ENCODE peak calls at places on chromosomes 16 and 17, in nine cellular contexts. I is hepatocyte, L is upper lobe of right lung, V is neural crest cell, J is transverse colon, X is astrocyte of the cerebellum, F is MM.1S, Q is neural progenitor cell, U is stomach. N is an unnamed sample.

GRCh38 chr17:28497931-28498330 is 8.2 kb upstream of the FOXN1 start:
- DNase-seq in I (no peak), L (no peak), V (no peak), J (no peak), X (no peak), F (no peak), Q (no peak), U (peak), N (no peak)

GRCh38 chr17:83107656-83108048 is 28.2 kb downstream of the METRNL start:
- DNase-seq in I (no peak), L (no peak), V (no peak), J (no peak), X (no peak), F (no peak), Q (no peak), U (no peak), N (no peak)

GRCh38 chr16:1089822-1090619 is 6.0 kb downstream of the C1QTNF8 start:
- DNase-seq in I (peak), L (no peak), V (no peak), J (peak), X (no peak), F (no peak), Q (no peak), U (peak), N (no peak)

GRCh38 chr17:76163919-76164318 is 22.9 kb upstream of the FOXJ1 start:
- DNase-seq in I (no peak), L (no peak), V (no peak), J (no peak), X (no peak), F (no peak), Q (no peak), U (no peak), N (no peak)

GRCh38 chr16:73020409-73020884 is 27.5 kb downstream of the ZFHX3 start:
- DNase-seq in I (peak), L (peak), V (no peak), J (peak), X (peak), F (no peak), Q (no peak), U (peak), N (no peak)

GRCh38 chr16:78240459-78241222 is 141.2 kb downstream of the WWOX start:
- DNase-seq in I (peak), L (no peak), V (no peak), J (no peak), X (no peak), F (no peak), Q (peak), U (peak), N (no peak)

GRCh38 chr17:31327534-31328526 is 6.4 kb upstream of the EVI2A start:
- DNase-seq in I (no peak), L (no peak), V (no peak), J (no peak), X (peak), F (no peak), Q (no peak), U (no peak), N (no peak)

GRCh38 chr17:69597898-69598692 is 183.6 kb downstream of the MAP2K6 start:
- DNase-seq in I (no peak), L (no peak), V (no peak), J (no peak), X (no peak), F (no peak), Q (no peak), U (no peak), N (no peak)

GRCh38 chr17:79439493-79439892 is 171.4 kb downstream of the RBFOX3 start:
- DNase-seq in I (no peak), L (no peak), V (no peak), J (no peak), X (no peak), F (no peak), Q (no peak), U (no peak), N (no peak)

GRCh38 chr17:14471052-14471451 is 170.2 kb downstream of the HS3ST3B1 start:
- DNase-seq in I (peak), L (no peak), V (no peak), J (peak), X (no peak), F (no peak), Q (no peak), U (no peak), N (no peak)

GRCh38 chr17:82006468-82007227 is 16.0 kb downstream of the CENPX start:
- DNase-seq in I (no peak), L (no peak), V (no peak), J (no peak), X (no peak), F (no peak), Q (no peak), U (no peak), N (no peak)

GRCh38 chr17:82007228-82007494 is 15.5 kb downstream of the CENPX start:
- DNase-seq in I (no peak), L (no peak), V (no peak), J (no peak), X (no peak), F (no peak), Q (no peak), U (no peak), N (no peak)

GRCh38 chr17:82008258-82008940 is 14.3 kb downstream of the CENPX start:
- DNase-seq in I (no peak), L (no peak), V (no peak), J (no peak), X (no peak), F (no peak), Q (no peak), U (no peak), N (no peak)

GRCh38 chr17:82008941-82009405 is 13.7 kb downstream of the CENPX start:
- DNase-seq in I (no peak), L (no peak), V (no peak), J (no peak), X (no peak), F (no peak), Q (no peak), U (no peak), N (no peak)

GRCh38 chr17:82007495-82008257 is 15.0 kb downstream of the CENPX start:
- DNase-seq in I (no peak), L (no peak), V (no peak), J (no peak), X (no peak), F (no peak), Q (no peak), U (no peak), N (no peak)
- TF ChIP-seq CTCF in I (no peak), L (no peak), V (no peak), J (no peak), X (peak), F (no peak), Q (peak), U (no peak), N (no peak)

DNA sequence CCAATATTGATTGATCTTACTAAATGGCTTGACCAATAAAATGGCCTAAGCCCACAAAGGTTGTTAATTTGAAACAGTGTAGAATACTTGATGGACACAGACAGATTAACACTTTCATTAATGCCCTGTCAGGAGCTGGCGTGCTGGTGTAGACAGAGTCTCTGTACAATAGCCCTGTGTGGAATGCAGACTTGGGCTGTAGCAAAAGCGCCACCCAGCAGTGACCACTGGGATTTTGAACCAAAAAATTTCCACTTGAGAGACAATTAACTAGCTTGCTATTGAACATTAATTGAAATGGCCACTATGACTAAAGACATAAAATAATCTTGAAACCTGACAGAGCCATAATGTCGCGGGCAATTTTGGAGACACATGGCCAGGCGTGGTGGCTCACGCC is 19.7 kb upstream of the GUCY2D start:
- DNase-seq in I (no peak), L (no peak), V (no peak), J (no peak), X (no peak), F (no peak), Q (peak), U (no peak), N (no peak)
- TF ChIP-seq CTCF in I (peak), L (peak), V (peak), J (no peak), X (no peak), F (peak), Q (peak), U (no peak), N (no peak)

GRCh38 chr17:36004604-36005003 is 3.3 kb upstream of the CCL15 start:
- DNase-seq in I (no peak), L (no peak), V (no peak), J (no peak), X (no peak), F (peak), Q (no peak), U (no peak), N (no peak)

GRCh38 chr17:36001862-36002603 is 680 bp upstream of the CCL15 start:
- DNase-seq in I (peak), L (peak), V (no peak), J (peak), X (no peak), F (no peak), Q (peak), U (peak), N (no peak)

GRCh38 chr17:36000730-36001108 is 634 bp downstream of the CCL15 start:
- DNase-seq in I (peak), L (no peak), V (no peak), J (peak), X (no peak), F (no peak), Q (no peak), U (no peak), N (no peak)

GRCh38 chr17:36001109-36001735 is at the start of gene CCL15:
- DNase-seq in I (peak), L (no peak), V (no peak), J (peak), X (no peak), F (no peak), Q (no peak), U (no peak), N (no peak)

DNA sequence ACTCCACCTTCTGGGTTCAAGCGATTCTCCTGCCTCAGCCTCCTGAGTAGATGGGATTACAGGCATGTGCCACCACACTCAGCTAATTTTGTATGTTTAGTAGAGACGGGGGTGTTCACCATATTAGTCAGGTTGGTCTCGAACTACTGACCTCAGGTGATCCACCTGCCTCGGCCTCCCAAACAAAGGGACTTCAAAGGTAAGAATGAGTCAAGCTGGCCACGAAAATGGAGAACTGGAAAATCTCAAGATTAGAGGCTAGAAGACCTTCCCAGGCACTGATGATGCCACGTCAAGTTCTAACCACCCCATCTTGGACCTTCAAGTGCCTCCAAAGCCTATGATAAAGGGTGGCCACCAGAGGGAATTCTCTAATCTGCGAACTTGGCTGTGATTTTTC is 1.3 kb upstream of the CCL15 start:
- DNase-seq in I (no peak), L (no peak), V (no peak), J (no peak), X (no peak), F (no peak), Q (no peak), U (no peak), N (no peak)
- TF ChIP-seq CTCF in I (no peak), L (no peak), V (no peak), J (no peak), X (no peak), F (no peak), Q (no peak), U (no peak), N (no peak)

DNA sequence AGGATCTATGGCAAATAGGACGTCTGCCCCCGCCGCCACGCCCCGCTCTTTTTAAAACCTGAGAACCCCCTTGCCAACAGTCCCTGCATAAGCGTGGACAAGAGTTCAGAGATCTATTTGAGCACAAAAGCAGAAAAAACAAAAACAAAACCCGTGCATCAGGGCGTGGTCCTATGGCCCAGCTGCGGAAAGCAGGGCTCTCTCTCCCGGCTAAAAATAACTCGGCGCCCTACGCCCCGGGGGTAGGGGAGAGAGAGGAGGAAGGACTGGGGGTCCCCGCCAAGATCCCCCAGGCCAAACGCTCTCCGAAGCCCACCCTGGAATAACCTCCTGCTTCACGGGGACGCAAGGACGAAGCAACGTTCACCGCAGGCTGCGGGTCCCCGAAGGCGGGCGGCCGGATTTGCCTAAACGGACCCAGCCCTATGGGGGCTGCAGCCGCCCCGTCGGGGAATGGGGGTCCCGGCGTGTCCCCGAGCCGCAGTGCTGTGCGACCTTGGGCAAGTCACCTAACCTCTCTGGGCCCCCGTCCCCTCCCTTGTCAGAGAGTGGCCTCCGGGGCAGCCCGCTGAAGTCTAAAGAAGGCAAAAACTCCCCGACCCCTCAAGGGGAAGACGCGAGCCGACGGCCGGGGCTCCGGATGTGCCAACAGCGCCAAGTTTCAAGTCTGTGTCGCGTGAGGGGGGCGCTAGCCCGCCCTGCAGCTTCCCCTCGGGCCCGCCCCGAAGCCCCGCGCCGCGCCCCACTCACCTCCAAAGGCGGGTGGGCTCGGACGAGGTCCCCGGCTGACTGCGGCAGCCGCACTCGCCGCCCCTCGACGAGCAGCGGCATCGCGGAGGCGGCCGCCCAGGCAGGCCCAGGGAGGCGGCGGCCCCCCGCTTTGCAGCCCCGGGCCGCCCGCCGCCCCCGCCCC is 477 bp downstream of the NTAN1 start:
- DNase-seq in I (peak), L (no peak), V (peak), J (peak), X (no peak), F (peak), Q (peak), U (no peak), N (peak)
- TF ChIP-seq CTCF in I (peak), L (no peak), V (peak), J (no peak), X (peak), F (peak), Q (peak), U (no peak), N (no peak)

DNA sequence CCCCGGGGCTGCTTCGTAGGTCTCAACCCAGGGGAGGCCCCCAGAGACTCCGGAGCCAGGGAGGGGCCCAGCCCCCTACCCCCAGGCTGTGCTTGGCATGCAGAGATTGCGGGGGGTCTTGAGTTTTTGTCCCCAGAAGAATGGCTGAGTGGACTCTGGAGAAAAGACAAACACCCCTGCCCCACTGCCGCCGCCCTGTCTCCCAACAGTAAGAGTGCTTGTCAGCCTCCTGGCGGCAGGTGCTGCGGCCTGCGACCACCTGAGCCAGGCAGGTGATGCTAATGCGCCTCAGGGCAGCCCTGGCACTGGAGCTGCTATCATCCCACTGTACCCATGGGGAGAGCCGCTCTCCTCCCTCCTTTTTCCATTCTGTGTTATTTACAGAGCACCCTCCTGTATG is 2.7 kb upstream of the IL17C start:
- DNase-seq in I (no peak), L (no peak), V (no peak), J (no peak), X (no peak), F (no peak), Q (no peak), U (no peak), N (no peak)
- TF ChIP-seq CTCF in I (no peak), L (no peak), V (no peak), J (no peak), X (no peak), F (no peak), Q (no peak), U (no peak), N (no peak)

DNA sequence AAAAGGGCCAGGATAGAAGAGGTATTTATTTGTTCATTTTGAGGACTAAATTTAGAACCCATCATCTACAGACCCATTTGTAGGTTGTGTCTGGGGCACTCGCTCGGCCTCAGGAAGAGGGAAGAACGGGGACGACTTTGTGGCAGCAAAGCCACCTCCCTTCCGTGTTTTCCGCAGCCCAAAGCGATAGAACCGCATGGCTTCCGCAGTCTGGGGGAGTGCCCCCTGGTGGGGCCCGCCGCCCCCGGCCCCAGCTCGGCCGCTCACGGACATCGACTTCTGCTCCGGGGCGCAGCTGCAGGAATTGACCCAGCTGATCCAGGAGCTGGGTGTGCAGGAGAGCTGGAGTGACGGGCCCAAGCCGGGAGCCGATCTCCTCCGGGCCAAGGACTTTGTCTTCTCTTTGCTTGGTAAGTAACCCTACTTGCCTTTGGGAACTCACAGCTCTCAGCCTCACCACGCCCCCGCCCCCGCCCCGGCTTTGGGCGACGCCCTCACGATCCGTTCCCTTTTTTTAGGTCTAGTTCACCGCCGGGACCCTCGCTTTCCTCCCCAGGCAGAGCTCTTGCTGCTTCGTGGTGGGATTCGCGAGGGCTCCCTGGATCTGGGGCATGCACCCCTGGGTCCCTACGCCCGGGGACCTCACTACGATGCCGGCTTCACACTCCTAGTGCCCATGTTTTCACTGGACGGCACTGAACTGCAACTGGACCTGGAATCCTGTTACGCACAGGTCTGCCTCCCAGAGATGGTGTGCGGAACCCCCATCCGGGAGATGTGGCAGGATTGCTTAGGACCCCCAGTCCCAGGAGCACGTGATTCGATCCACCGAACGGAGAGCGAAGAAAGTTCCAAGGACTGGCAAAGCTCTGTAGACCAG is 681 bp downstream of the TMEM102 start:
- DNase-seq in I (peak), L (peak), V (no peak), J (peak), X (no peak), F (peak), Q (peak), U (peak), N (peak)
- TF ChIP-seq CTCF in I (peak), L (peak), V (no peak), J (peak), X (no peak), F (peak), Q (no peak), U (no peak), N (no peak)

DNA sequence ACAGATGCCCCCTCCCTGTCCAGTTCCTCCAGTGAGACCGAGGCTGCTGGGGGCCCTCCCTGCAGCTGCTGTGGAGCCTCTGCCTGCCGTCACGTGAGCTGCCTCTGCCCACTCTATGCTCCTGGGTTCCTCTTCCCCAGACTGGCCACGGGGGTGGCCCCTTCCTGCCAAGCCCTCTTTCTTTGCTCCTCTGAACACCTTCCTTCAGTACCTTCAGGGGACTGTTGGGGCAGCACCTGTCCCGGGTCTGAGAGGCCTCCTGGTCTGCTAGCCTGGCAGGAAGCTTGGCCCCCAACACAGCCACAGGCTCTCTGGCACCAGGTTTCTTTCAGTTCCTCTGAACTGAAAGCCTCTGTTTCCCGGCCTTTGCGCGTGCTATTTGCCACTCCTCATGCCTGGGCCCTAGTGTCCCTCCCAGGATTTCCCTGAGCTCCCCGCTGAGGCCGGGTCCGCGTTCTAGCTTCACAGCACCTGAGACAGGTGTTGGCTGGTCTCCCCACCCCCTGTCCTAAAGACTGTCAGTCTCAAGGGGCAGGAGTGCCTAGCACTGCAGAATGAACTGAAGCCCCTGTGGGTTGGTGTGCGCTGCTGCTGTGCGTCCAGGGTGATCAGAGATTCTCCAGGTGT is 6.6 kb upstream of the ATP6V0C start:
- DNase-seq in I (no peak), L (peak), V (no peak), J (peak), X (no peak), F (peak), Q (no peak), U (no peak), N (peak)
- TF ChIP-seq CTCF in I (no peak), L (no peak), V (no peak), J (no peak), X (no peak), F (peak), Q (no peak), U (no peak), N (no peak)

DNA sequence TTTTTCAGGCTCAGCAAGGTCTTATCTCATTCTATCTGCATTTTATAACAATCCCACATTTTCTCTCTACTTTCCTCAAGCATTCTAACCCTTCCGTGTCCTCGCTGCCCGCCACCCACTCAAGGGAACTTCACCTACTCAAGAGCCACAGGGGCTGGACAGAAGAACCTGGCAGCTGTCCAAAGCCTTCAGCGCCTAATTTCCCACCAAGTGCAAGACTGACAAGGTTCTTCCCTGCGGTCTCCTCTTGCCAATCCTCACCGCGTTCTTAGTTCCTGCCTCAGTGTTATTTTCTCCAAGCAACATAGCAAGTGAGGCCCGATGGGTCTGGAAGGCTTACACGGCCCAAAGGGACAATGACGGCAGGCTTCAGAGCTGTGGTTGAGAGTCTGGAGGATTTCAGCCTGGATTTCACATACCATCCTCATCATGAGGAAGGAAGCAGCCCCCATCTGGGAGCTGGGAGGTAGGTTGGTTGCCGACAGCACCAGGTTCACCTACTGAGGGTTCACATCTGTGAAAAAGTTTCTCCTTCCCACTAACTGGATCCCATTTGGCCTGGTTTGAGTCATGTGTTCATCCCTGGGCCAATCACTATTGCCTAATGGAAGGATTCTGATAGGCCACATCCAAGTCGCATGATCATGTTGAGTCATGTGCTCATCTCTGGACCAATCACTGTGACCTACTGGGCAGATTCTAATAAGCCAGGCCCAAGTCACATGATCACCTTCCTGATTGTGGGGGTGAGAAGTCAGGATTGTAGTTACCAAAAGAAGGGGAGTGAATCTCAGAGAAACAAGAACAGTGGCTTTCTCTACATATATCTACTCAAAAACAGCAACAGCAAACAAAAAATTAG is 108.2 kb downstream of the N4BP1 start:
- DNase-seq in I (no peak), L (no peak), V (no peak), J (no peak), X (no peak), F (no peak), Q (no peak), U (no peak), N (no peak)
- TF ChIP-seq CTCF in I (no peak), L (no peak), V (no peak), J (no peak), X (no peak), F (no peak), Q (no peak), U (no peak), N (no peak)